ENCODE peak calls at places on chromosome 20, in ten cellular contexts. One of them, this sample, is unnamed.

GRCh38 chr20:5008743-5009142 is 7.4 kb upstream of the SLC23A2 start:
- DNase-seq in cardiac muscle cell: peak
- DNase-seq in stomach: no peak
- DNase-seq in PC-3: peak
- DNase-seq in heart left ventricle: no peak
- DNase-seq in psoas muscle: no peak
- DNase-seq in left ventricle myocardium inferior: no peak
- DNase-seq in mammary epithelial cell: peak
- DNase-seq in WTC11: no peak
- DNase-seq in CD4-positive, alpha-beta T cell: no peak
- DNase-seq in this sample: peak

GRCh38 chr20:39660965-39661364 is 698.8 kb downstream of the DHX35 start:
- DNase-seq in CD4-positive, alpha-beta T cell: no peak
- DNase-seq in WTC11: no peak
- DNase-seq in psoas muscle: no peak
- DNase-seq in heart left ventricle: no peak
- DNase-seq in mammary epithelial cell: peak
- DNase-seq in stomach: no peak
- DNase-seq in cardiac muscle cell: no peak
- DNase-seq in left ventricle myocardium inferior: no peak
- DNase-seq in PC-3: no peak
- DNase-seq in this sample: peak

GRCh38 chr20:50223321-50223995 is 32.8 kb downstream of the CEBPB start:
- DNase-seq in mammary epithelial cell: no peak
- DNase-seq in WTC11: no peak
- DNase-seq in left ventricle myocardium inferior: no peak
- DNase-seq in stomach: no peak
- DNase-seq in heart left ventricle: no peak
- DNase-seq in PC-3: no peak
- DNase-seq in CD4-positive, alpha-beta T cell: no peak
- DNase-seq in cardiac muscle cell: no peak
- DNase-seq in psoas muscle: no peak
- DNase-seq in this sample: no peak

GRCh38 chr20:645318-646106 is 7.5 kb downstream of the SRXN1 start:
- DNase-seq in cardiac muscle cell: peak
- DNase-seq in WTC11: peak
- DNase-seq in stomach: peak
- DNase-seq in mammary epithelial cell: peak
- DNase-seq in left ventricle myocardium inferior: peak
- DNase-seq in psoas muscle: peak
- DNase-seq in heart left ventricle: peak
- DNase-seq in PC-3: peak
- DNase-seq in CD4-positive, alpha-beta T cell: peak
- DNase-seq in this sample: peak

GRCh38 chr20:36070451-36070850 is 84.1 kb upstream of the EPB41L1 start:
- DNase-seq in left ventricle myocardium inferior: no peak
- DNase-seq in WTC11: peak
- DNase-seq in psoas muscle: no peak
- DNase-seq in mammary epithelial cell: no peak
- DNase-seq in CD4-positive, alpha-beta T cell: no peak
- DNase-seq in heart left ventricle: no peak
- DNase-seq in stomach: no peak
- DNase-seq in PC-3: no peak
- DNase-seq in cardiac muscle cell: peak
- DNase-seq in this sample: no peak

GRCh38 chr20:19233025-19233794 is 20.8 kb downstream of the SLC24A3 start:
- DNase-seq in psoas muscle: no peak
- DNase-seq in PC-3: no peak
- DNase-seq in stomach: no peak
- DNase-seq in left ventricle myocardium inferior: no peak
- DNase-seq in WTC11: no peak
- DNase-seq in heart left ventricle: no peak
- DNase-seq in mammary epithelial cell: no peak
- DNase-seq in cardiac muscle cell: no peak
- DNase-seq in CD4-positive, alpha-beta T cell: no peak
- DNase-seq in this sample: no peak

GRCh38 chr20:24676978-24677370 is 207.5 kb downstream of the SYNDIG1 start:
- DNase-seq in left ventricle myocardium inferior: no peak
- DNase-seq in WTC11: no peak
- DNase-seq in CD4-positive, alpha-beta T cell: no peak
- DNase-seq in PC-3: no peak
- DNase-seq in mammary epithelial cell: no peak
- DNase-seq in psoas muscle: no peak
- DNase-seq in stomach: no peak
- DNase-seq in heart left ventricle: no peak
- DNase-seq in cardiac muscle cell: no peak
- DNase-seq in this sample: no peak

GRCh38 chr20:8082999-8083398 is 49.1 kb upstream of the PLCB1 start:
- DNase-seq in WTC11: no peak
- DNase-seq in PC-3: no peak
- DNase-seq in CD4-positive, alpha-beta T cell: no peak
- DNase-seq in stomach: no peak
- DNase-seq in psoas muscle: no peak
- DNase-seq in heart left ventricle: no peak
- DNase-seq in mammary epithelial cell: no peak
- DNase-seq in cardiac muscle cell: peak
- DNase-seq in left ventricle myocardium inferior: no peak
- DNase-seq in this sample: peak

GRCh38 chr20:45487231-45487635 is 17.7 kb downstream of the WFDC2 start:
- DNase-seq in CD4-positive, alpha-beta T cell: no peak
- DNase-seq in cardiac muscle cell: no peak
- DNase-seq in WTC11: peak
- DNase-seq in PC-3: no peak
- DNase-seq in heart left ventricle: no peak
- DNase-seq in psoas muscle: no peak
- DNase-seq in stomach: no peak
- DNase-seq in mammary epithelial cell: no peak
- DNase-seq in left ventricle myocardium inferior: no peak
- DNase-seq in this sample: no peak
- TF ChIP-seq CTCF in CD4-positive, alpha-beta T cell: no peak
- TF ChIP-seq CTCF in cardiac muscle cell: peak
- TF ChIP-seq CTCF in WTC11: peak
- TF ChIP-seq CTCF in PC-3: peak
- TF ChIP-seq CTCF in heart left ventricle: no peak
- TF ChIP-seq CTCF in psoas muscle: no peak
- TF ChIP-seq CTCF in stomach: no peak
- TF ChIP-seq CTCF in mammary epithelial cell: no peak
- TF ChIP-seq CTCF in left ventricle myocardium inferior: no peak
- TF ChIP-seq CTCF in this sample: no peak

GRCh38 chr20:64224344-64225165 is 31.0 kb upstream of the PCMTD2 start:
- DNase-seq in psoas muscle: no peak
- DNase-seq in PC-3: peak
- DNase-seq in left ventricle myocardium inferior: no peak
- DNase-seq in heart left ventricle: no peak
- DNase-seq in cardiac muscle cell: peak
- DNase-seq in mammary epithelial cell: peak
- DNase-seq in CD4-positive, alpha-beta T cell: no peak
- DNase-seq in WTC11: no peak
- DNase-seq in stomach: no peak
- DNase-seq in this sample: no peak

GRCh38 chr20:64222851-64223525 is 32.6 kb upstream of the PCMTD2 start:
- DNase-seq in heart left ventricle: no peak
- DNase-seq in CD4-positive, alpha-beta T cell: no peak
- DNase-seq in stomach: peak
- DNase-seq in WTC11: no peak
- DNase-seq in mammary epithelial cell: no peak
- DNase-seq in cardiac muscle cell: no peak
- DNase-seq in psoas muscle: no peak
- DNase-seq in PC-3: no peak
- DNase-seq in left ventricle myocardium inferior: no peak
- DNase-seq in this sample: no peak

GRCh38 chr20:64225166-64225595 is 30.4 kb upstream of the PCMTD2 start:
- DNase-seq in cardiac muscle cell: no peak
- DNase-seq in heart left ventricle: no peak
- DNase-seq in left ventricle myocardium inferior: no peak
- DNase-seq in mammary epithelial cell: no peak
- DNase-seq in stomach: no peak
- DNase-seq in psoas muscle: no peak
- DNase-seq in WTC11: no peak
- DNase-seq in PC-3: no peak
- DNase-seq in CD4-positive, alpha-beta T cell: no peak
- DNase-seq in this sample: no peak

GRCh38 chr20:64222273-64222672 is 33.3 kb upstream of the PCMTD2 start:
- DNase-seq in psoas muscle: peak
- DNase-seq in PC-3: peak
- DNase-seq in cardiac muscle cell: no peak
- DNase-seq in WTC11: no peak
- DNase-seq in stomach: peak
- DNase-seq in heart left ventricle: no peak
- DNase-seq in mammary epithelial cell: peak
- DNase-seq in left ventricle myocardium inferior: no peak
- DNase-seq in CD4-positive, alpha-beta T cell: no peak
- DNase-seq in this sample: peak

GRCh38 chr20:64223526-64224067 is 32.0 kb upstream of the PCMTD2 start:
- DNase-seq in CD4-positive, alpha-beta T cell: no peak
- DNase-seq in PC-3: no peak
- DNase-seq in cardiac muscle cell: peak
- DNase-seq in WTC11: peak
- DNase-seq in mammary epithelial cell: no peak
- DNase-seq in stomach: no peak
- DNase-seq in left ventricle myocardium inferior: peak
- DNase-seq in psoas muscle: no peak
- DNase-seq in heart left ventricle: no peak
- DNase-seq in this sample: no peak
- TF ChIP-seq CTCF in CD4-positive, alpha-beta T cell: no peak
- TF ChIP-seq CTCF in PC-3: no peak
- TF ChIP-seq CTCF in cardiac muscle cell: peak
- TF ChIP-seq CTCF in WTC11: peak
- TF ChIP-seq CTCF in mammary epithelial cell: no peak
- TF ChIP-seq CTCF in stomach: no peak
- TF ChIP-seq CTCF in left ventricle myocardium inferior: peak
- TF ChIP-seq CTCF in psoas muscle: peak
- TF ChIP-seq CTCF in heart left ventricle: peak
- TF ChIP-seq CTCF in this sample: no peak

GRCh38 chr20:51713213-51713598 is 55.0 kb downstream of the ATP9A start:
- DNase-seq in mammary epithelial cell: no peak
- DNase-seq in cardiac muscle cell: no peak
- DNase-seq in heart left ventricle: no peak
- DNase-seq in CD4-positive, alpha-beta T cell: no peak
- DNase-seq in left ventricle myocardium inferior: no peak
- DNase-seq in stomach: no peak
- DNase-seq in WTC11: no peak
- DNase-seq in psoas muscle: no peak
- DNase-seq in PC-3: no peak
- DNase-seq in this sample: no peak

GRCh38 chr20:51711426-51711825 is 56.8 kb downstream of the ATP9A start:
- DNase-seq in stomach: no peak
- DNase-seq in mammary epithelial cell: no peak
- DNase-seq in CD4-positive, alpha-beta T cell: no peak
- DNase-seq in PC-3: no peak
- DNase-seq in psoas muscle: no peak
- DNase-seq in WTC11: no peak
- DNase-seq in heart left ventricle: no peak
- DNase-seq in cardiac muscle cell: no peak
- DNase-seq in left ventricle myocardium inferior: no peak
- DNase-seq in this sample: no peak

GRCh38 chr20:51710503-51710902 is 57.7 kb downstream of the ATP9A start:
- DNase-seq in left ventricle myocardium inferior: no peak
- DNase-seq in heart left ventricle: no peak
- DNase-seq in WTC11: no peak
- DNase-seq in CD4-positive, alpha-beta T cell: no peak
- DNase-seq in mammary epithelial cell: no peak
- DNase-seq in cardiac muscle cell: no peak
- DNase-seq in PC-3: no peak
- DNase-seq in psoas muscle: no peak
- DNase-seq in stomach: no peak
- DNase-seq in this sample: no peak

GRCh38 chr20:51715028-51715872 is 52.9 kb downstream of the ATP9A start:
- DNase-seq in WTC11: no peak
- DNase-seq in cardiac muscle cell: no peak
- DNase-seq in CD4-positive, alpha-beta T cell: no peak
- DNase-seq in left ventricle myocardium inferior: no peak
- DNase-seq in heart left ventricle: no peak
- DNase-seq in mammary epithelial cell: no peak
- DNase-seq in psoas muscle: no peak
- DNase-seq in stomach: no peak
- DNase-seq in PC-3: no peak
- DNase-seq in this sample: no peak

GRCh38 chr20:51712501-51713212 is 55.5 kb downstream of the ATP9A start:
- DNase-seq in stomach: no peak
- DNase-seq in WTC11: peak
- DNase-seq in PC-3: peak
- DNase-seq in mammary epithelial cell: no peak
- DNase-seq in heart left ventricle: no peak
- DNase-seq in cardiac muscle cell: peak
- DNase-seq in CD4-positive, alpha-beta T cell: no peak
- DNase-seq in left ventricle myocardium inferior: no peak
- DNase-seq in psoas muscle: peak
- DNase-seq in this sample: peak
- TF ChIP-seq CTCF in stomach: no peak
- TF ChIP-seq CTCF in WTC11: peak
- TF ChIP-seq CTCF in PC-3: peak
- TF ChIP-seq CTCF in mammary epithelial cell: peak
- TF ChIP-seq CTCF in heart left ventricle: no peak
- TF ChIP-seq CTCF in cardiac muscle cell: peak
- TF ChIP-seq CTCF in CD4-positive, alpha-beta T cell: no peak
- TF ChIP-seq CTCF in left ventricle myocardium inferior: no peak
- TF ChIP-seq CTCF in psoas muscle: no peak
- TF ChIP-seq CTCF in this sample: no peak

GRCh38 chr20:46772901-46773300 is 63.5 kb downstream of the SLC2A10 start:
- DNase-seq in PC-3: no peak
- DNase-seq in left ventricle myocardium inferior: no peak
- DNase-seq in cardiac muscle cell: no peak
- DNase-seq in psoas muscle: no peak
- DNase-seq in CD4-positive, alpha-beta T cell: no peak
- DNase-seq in stomach: no peak
- DNase-seq in heart left ventricle: no peak
- DNase-seq in WTC11: peak
- DNase-seq in mammary epithelial cell: no peak
- DNase-seq in this sample: no peak
- TF ChIP-seq CTCF in PC-3: peak
- TF ChIP-seq CTCF in left ventricle myocardium inferior: no peak
- TF ChIP-seq CTCF in cardiac muscle cell: peak
- TF ChIP-seq CTCF in psoas muscle: no peak
- TF ChIP-seq CTCF in CD4-positive, alpha-beta T cell: no peak
- TF ChIP-seq CTCF in stomach: no peak
- TF ChIP-seq CTCF in heart left ventricle: no peak
- TF ChIP-seq CTCF in WTC11: peak
- TF ChIP-seq CTCF in mammary epithelial cell: no peak
- TF ChIP-seq CTCF in this sample: no peak

This sample was measured in MCF 10A.